ENCODE peak calls at places on chromosomes 6 and 20, in seven cellular contexts. U, F, P, V, C, J and B are unnamed samples.

GRCh38 chr6:23031986-23032385 is 462.6 kb downstream of the HDGFL1 start:
- DNase-seq in U (no peak), F (no peak), P (no peak), V (no peak), C (no peak), J (no peak), B (no peak)

GRCh38 chr6:165664553-165665383 is 1.7 kb upstream of the PDE10A start:
- DNase-seq in U (no peak), F (no peak), P (no peak), V (no peak), C (no peak), J (no peak), B (no peak)

GRCh38 chr20:58129736-58130135 is 98.7 kb downstream of the ANKRD60 start:
- DNase-seq in U (no peak), F (no peak), P (no peak), V (no peak), C (no peak), J (no peak), B (no peak)

GRCh38 chr20:25056601-25057233 is 1.2 kb downstream of the ACSS1 start:
- DNase-seq in U (no peak), F (no peak), P (no peak), V (no peak), C (no peak), J (no peak), B (no peak)

GRCh38 chr6:31114970-31115849 is 610 bp downstream of the PSORS1C1 start:
- DNase-seq in U (peak; percentile 58), F (no peak), P (no peak), V (no peak), C (no peak), J (peak; percentile 25), B (no peak)

GRCh38 chr20:7458459-7458858 is 481.8 kb downstream of the HAO1 start:
- DNase-seq in U (no peak), F (no peak), P (no peak), V (no peak), C (no peak), J (no peak), B (no peak)

GRCh38 chr6:11426571-11426970 is 111.0 kb upstream of the TMEM170B start:
- DNase-seq in U (no peak), F (no peak), P (no peak), V (no peak), C (no peak), J (no peak), B (no peak)

GRCh38 chr20:20491110-20491783 is 123.3 kb downstream of the INSM1 start:
- DNase-seq in U (no peak), F (no peak), P (no peak), V (no peak), C (no peak), J (no peak), B (no peak)

GRCh38 chr6:13012271-13012670 is 295.7 kb downstream of the PHACTR1 start:
- DNase-seq in U (no peak), F (no peak), P (no peak), V (no peak), C (no peak), J (no peak), B (no peak)

GRCh38 chr6:3919130-3919628 is 70.0 kb downstream of the FAM50B start:
- DNase-seq in U (no peak), F (no peak), P (no peak), V (no peak), C (no peak), J (no peak), B (no peak)

GRCh38 chr6:85544776-85545175 is 48.9 kb downstream of the SNX14 start:
- DNase-seq in U (no peak), F (no peak), P (no peak), V (no peak), C (no peak), J (no peak), B (no peak)

GRCh38 chr20:32325706-32326506 is 32.2 kb upstream of the ASXL1 start:
- DNase-seq in U (peak; percentile 51), F (no peak), P (no peak), V (no peak), C (no peak), J (peak; percentile 99), B (peak; percentile 90)

GRCh38 chr20:62141397-62142251 is 1.6 kb downstream of the PSMA7 start:
- DNase-seq in U (no peak), F (no peak), P (peak; percentile 59), V (no peak), C (no peak), J (peak; percentile 64), B (no peak)

GRCh38 chr6:116003668-116004067 is 57.0 kb downstream of the FRK start:
- DNase-seq in U (no peak), F (no peak), P (no peak), V (no peak), C (no peak), J (no peak), B (no peak)

GRCh38 chr6:119043265-119043664 is 35.2 kb downstream of the FAM184A start:
- DNase-seq in U (no peak), F (no peak), P (no peak), V (no peak), C (no peak), J (no peak), B (no peak)

GRCh38 chr6:68572975-68573374 is 62.1 kb upstream of the ADGRB3 start:
- DNase-seq in U (no peak), F (no peak), P (no peak), V (no peak), C (no peak), J (no peak), B (no peak)

GRCh38 chr6:135002229-135002844 is 52.3 kb downstream of the HBS1L start:
- DNase-seq in U (peak; percentile 4), F (no peak), P (peak; percentile 22), V (no peak), C (peak; percentile 25), J (peak; percentile 12), B (peak; percentile 7)

GRCh38 chr20:37511605-37512275 is 9.3 kb upstream of the NNAT start:
- DNase-seq in U (no peak), F (no peak), P (no peak), V (no peak), C (no peak), J (no peak), B (no peak)

GRCh38 chr20:63132715-63133471 is 83.0 kb downstream of the YTHDF1 start:
- DNase-seq in U (no peak), F (no peak), P (no peak), V (no peak), C (no peak), J (no peak), B (no peak)

GRCh38 chr6:70396163-70396562 is 17.1 kb upstream of the FAM135A start:
- DNase-seq in U (no peak), F (no peak), P (no peak), V (no peak), C (no peak), J (no peak), B (no peak)

GRCh38 chr6:26331809-26332226 is 33.2 kb upstream of the BTN3A2 start:
- DNase-seq in U (no peak), F (no peak), P (no peak), V (no peak), C (peak; percentile 73), J (no peak), B (no peak)

GRCh38 chr6:18503588-18504231 is 116.6 kb downstream of the RNF144B start:
- DNase-seq in U (peak; percentile 61), F (peak; percentile 23), P (peak; percentile 52), V (peak; percentile 35), C (peak; percentile 39), J (peak; percentile 80), B (peak; percentile 9)

GRCh38 chr6:80163754-80164187 is 57.3 kb downstream of the BCKDHB start:
- DNase-seq in U (peak; percentile 72), F (no peak), P (no peak), V (peak; percentile 27), C (no peak), J (peak; percentile 26), B (no peak)

GRCh38 chr20:11917663-11918062 is at the start of gene BTBD3:
- DNase-seq in U (no peak), F (no peak), P (peak; percentile 39), V (no peak), C (no peak), J (no peak), B (peak; percentile 21)

GRCh38 chr20:47318596-47319516 is 37.6 kb downstream of the ZMYND8 start:
- DNase-seq in U (no peak), F (no peak), P (peak; percentile 42), V (no peak), C (peak; percentile 56), J (peak; percentile 62), B (peak; percentile 70)

GRCh38 chr20:3651204-3651970 is 11.8 kb downstream of the GFRA4 start:
- DNase-seq in U (no peak), F (no peak), P (no peak), V (no peak), C (no peak), J (no peak), B (no peak)
- TF ChIP-seq JUND in U (no peak), F (no peak), P (no peak), V (no peak), C (no peak), J (no peak), B (no peak)

GRCh38 chr6:156779206-156780116 is 2.3 kb downstream of the ARID1B start:
- DNase-seq in U (no peak), F (no peak), P (peak; percentile 69), V (no peak), C (peak; percentile 64), J (peak; percentile 31), B (no peak)
- TF ChIP-seq JUND in U (no peak), F (no peak), P (no peak), V (no peak), C (no peak), J (no peak), B (no peak)

GRCh38 chr20:53492212-53492611 is 101.4 kb downstream of the ZNF217 start:
- DNase-seq in U (no peak), F (no peak), P (no peak), V (no peak), C (no peak), J (peak; percentile 47), B (no peak)

GRCh38 chr20:53494753-53495152 is 98.9 kb downstream of the ZNF217 start:
- DNase-seq in U (no peak), F (no peak), P (peak; percentile 53), V (no peak), C (no peak), J (no peak), B (no peak)

GRCh38 chr20:53493201-53493908 is 100.3 kb downstream of the ZNF217 start:
- DNase-seq in U (no peak), F (no peak), P (peak; percentile 34), V (no peak), C (no peak), J (no peak), B (no peak)

GRCh38 chr20:53497246-53497645 is 96.4 kb downstream of the ZNF217 start:
- DNase-seq in U (no peak), F (no peak), P (no peak), V (no peak), C (no peak), J (no peak), B (no peak)

DNA sequence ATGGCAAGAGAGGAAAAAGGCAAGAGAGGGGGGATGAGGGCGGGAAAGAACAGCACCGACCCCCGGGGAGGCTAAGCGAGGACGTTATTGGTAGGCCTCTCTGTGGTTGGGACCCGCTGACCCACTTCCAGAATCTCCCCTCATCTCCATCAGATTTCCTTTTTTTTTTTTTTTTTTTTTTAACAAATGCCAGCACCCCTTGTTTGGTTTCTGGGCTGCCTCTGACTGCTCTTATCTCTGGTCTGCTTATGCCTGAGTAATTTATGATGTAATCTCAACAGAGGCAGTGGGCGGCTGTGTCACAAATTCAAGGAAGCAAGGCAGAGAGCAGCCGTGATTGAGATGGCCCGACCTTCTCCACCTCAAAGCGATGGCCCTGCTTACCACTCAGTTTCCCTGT is 98.3 kb downstream of the ZNF217 start:
- DNase-seq in U (no peak), F (no peak), P (peak; percentile 71), V (no peak), C (no peak), J (no peak), B (no peak)
- TF ChIP-seq JUND in U (no peak), F (no peak), P (no peak), V (no peak), C (no peak), J (no peak), B (no peak)

GRCh38 chr20:52060794-52061714 is 130.5 kb downstream of the ZFP64 start:
- DNase-seq in U (peak; percentile 12), F (no peak), P (peak; percentile 27), V (no peak), C (no peak), J (peak; percentile 71), B (peak; percentile 65)
- TF ChIP-seq JUND in U (no peak), F (no peak), P (no peak), V (no peak), C (no peak), J (no peak), B (no peak)